ENCODE peak calls at places on chromosome 20, in eight cellular contexts. L is GM12878, M is Panc1, W is HCT116, I is upper lobe of left lung, D is HepG2, N is GM23338, Q is K562. S is an unnamed sample.

GRCh38 chr20:22717466-22717865 is 133.1 kb upstream of the FOXA2 start:
- ATAC-seq in L (no peak), M (no peak), W (no peak), I (peak), D (no peak), N (no peak), Q (no peak), S (peak)

GRCh38 chr20:364905-365794 is 15.4 kb upstream of the TRIB3 start:
- ATAC-seq in L (no peak), M (peak), W (peak), I (no peak), D (no peak), N (no peak), Q (peak), S (no peak)

GRCh38 chr20:31956556-31957220 is 4.8 kb upstream of the PDRG1 start:
- ATAC-seq in L (no peak), M (no peak), W (no peak), I (no peak), D (no peak), N (no peak), Q (no peak), S (no peak)

GRCh38 chr20:39913274-39913673 is 775.8 kb downstream of the MAFB start:
- ATAC-seq in L (no peak), M (no peak), W (no peak), I (no peak), D (no peak), N (no peak), Q (no peak), S (no peak)

GRCh38 chr20:35279040-35279439 is 1.1 kb upstream of the MMP24OS start:
- ATAC-seq in L (no peak), M (no peak), W (no peak), I (no peak), D (no peak), N (no peak), Q (no peak), S (no peak)

GRCh38 chr20:58775371-58775770 is 75.3 kb downstream of the GNAS-AS1 start:
- ATAC-seq in L (no peak), M (no peak), W (no peak), I (no peak), D (no peak), N (no peak), Q (no peak), S (no peak)

GRCh38 chr20:41436679-41437078 is 70.1 kb upstream of the EMILIN3 start:
- ATAC-seq in L (no peak), M (no peak), W (no peak), I (no peak), D (no peak), N (no peak), Q (no peak), S (no peak)

GRCh38 chr20:35662541-35662940 is 2.2 kb downstream of the CPNE1 start:
- ATAC-seq in L (no peak), M (no peak), W (no peak), I (no peak), D (no peak), N (no peak), Q (no peak), S (no peak)

GRCh38 chr20:59428441-59429205 is 128.2 kb downstream of the EDN3 start:
- ATAC-seq in L (peak), M (no peak), W (peak), I (no peak), D (peak), N (peak), Q (no peak), S (no peak)

GRCh38 chr20:41201760-41202159 is 64.4 kb downstream of the PLCG1 start:
- ATAC-seq in L (no peak), M (no peak), W (no peak), I (peak), D (no peak), N (no peak), Q (no peak), S (no peak)

GRCh38 chr20:17882065-17882833 is 86.3 kb downstream of the SNX5 start:
- ATAC-seq in L (no peak), M (peak), W (no peak), I (no peak), D (peak), N (peak), Q (no peak), S (no peak)

GRCh38 chr20:59571591-59572314 is 32.6 kb upstream of the PHACTR3 start:
- ATAC-seq in L (peak), M (peak), W (peak), I (peak), D (peak), N (peak), Q (peak), S (peak)

GRCh38 chr20:3990741-3991140 is 24.6 kb downstream of the RNF24 start:
- ATAC-seq in L (no peak), M (no peak), W (no peak), I (no peak), D (no peak), N (no peak), Q (no peak), S (no peak)

GRCh38 chr20:19015890-19016465 is 196.5 kb upstream of the SLC24A3 start:
- ATAC-seq in L (no peak), M (no peak), W (no peak), I (no peak), D (no peak), N (no peak), Q (no peak), S (no peak)

GRCh38 chr20:18727032-18727508 is 86.5 kb upstream of the SCP2D1 start:
- ATAC-seq in L (no peak), M (no peak), W (no peak), I (no peak), D (peak), N (no peak), Q (no peak), S (no peak)

GRCh38 chr20:60870040-60870439 is 382.0 kb upstream of the CDH4 start:
- ATAC-seq in L (no peak), M (no peak), W (no peak), I (no peak), D (no peak), N (no peak), Q (no peak), S (no peak)

GRCh38 chr20:59258103-59258705 is 42.2 kb upstream of the EDN3 start:
- ATAC-seq in L (no peak), M (no peak), W (no peak), I (no peak), D (no peak), N (no peak), Q (no peak), S (no peak)

GRCh38 chr20:25276533-25277050 is 28.7 kb downstream of the PYGB start:
- ATAC-seq in L (no peak), M (no peak), W (no peak), I (no peak), D (peak), N (no peak), Q (no peak), S (no peak)

GRCh38 chr20:1783245-1783644 is 112.0 kb upstream of the SIRPA start:
- ATAC-seq in L (peak), M (no peak), W (no peak), I (no peak), D (no peak), N (no peak), Q (no peak), S (no peak)

GRCh38 chr20:23145281-23145700 is 59.2 kb upstream of the CD93 start:
- ATAC-seq in L (no peak), M (no peak), W (no peak), I (no peak), D (no peak), N (no peak), Q (no peak), S (peak)

GRCh38 chr20:58839474-58839874 is 11.2 kb downstream of the GNAS-AS1 start:
- ATAC-seq in L (peak), M (peak), W (peak), I (peak), D (peak), N (peak), Q (peak), S (peak)

GRCh38 chr20:25220810-25221591 is 25.5 kb downstream of the ENTPD6 start:
- ATAC-seq in L (no peak), M (no peak), W (no peak), I (no peak), D (no peak), N (no peak), Q (no peak), S (no peak)

GRCh38 chr20:32028647-32029372 is 18.6 kb downstream of the CCM2L start:
- ATAC-seq in L (no peak), M (no peak), W (no peak), I (no peak), D (peak), N (peak), Q (peak), S (no peak)

GRCh38 chr20:10580700-10581099 is 93.1 kb downstream of the JAG1 start:
- ATAC-seq in L (no peak), M (no peak), W (no peak), I (no peak), D (no peak), N (no peak), Q (no peak), S (no peak)

GRCh38 chr20:21725892-21726291 is 20.4 kb downstream of the PAX1 start:
- ATAC-seq in L (no peak), M (no peak), W (no peak), I (peak), D (no peak), N (peak), Q (no peak), S (no peak)

GRCh38 chr20:37315293-37316110 is 26.0 kb downstream of the MANBAL start:
- ATAC-seq in L (peak), M (no peak), W (no peak), I (peak), D (no peak), N (peak), Q (no peak), S (peak)

GRCh38 chr20:31977080-31977479 is 9.1 kb downstream of the XKR7 start:
- ATAC-seq in L (no peak), M (no peak), W (no peak), I (no peak), D (no peak), N (no peak), Q (no peak), S (no peak)

GRCh38 chr20:29325304-29325640 is 1932.2 kb upstream of the DEFB115 start:
- ATAC-seq in L (no peak), M (no peak), W (no peak), I (peak), D (no peak), N (no peak), Q (no peak), S (no peak)

GRCh38 chr20:5864873-5865582 is 85.3 kb downstream of the TRMT6 start:
- ATAC-seq in L (no peak), M (no peak), W (no peak), I (no peak), D (no peak), N (no peak), Q (no peak), S (no peak)

GRCh38 chr20:17515053-17515452 is 16.1 kb downstream of the BFSP1 start:
- ATAC-seq in L (no peak), M (no peak), W (no peak), I (no peak), D (peak), N (no peak), Q (no peak), S (no peak)

GRCh38 chr20:38453941-38454340 is 18.7 kb upstream of the RALGAPB start:
- ATAC-seq in L (peak), M (no peak), W (no peak), I (no peak), D (no peak), N (no peak), Q (no peak), S (no peak)

GRCh38 chr20:31740208-31740607 is 1.1 kb downstream of the TPX2 start:
- ATAC-seq in L (peak), M (no peak), W (no peak), I (no peak), D (no peak), N (no peak), Q (peak), S (no peak)

GRCh38 chr20:33859157-33859695 is 48.1 kb downstream of the CHMP4B start:
- ATAC-seq in L (peak), M (peak), W (no peak), I (no peak), D (peak), N (no peak), Q (no peak), S (no peak)

GRCh38 chr20:5718896-5719595 is 31.2 kb upstream of the SHLD1 start:
- ATAC-seq in L (no peak), M (no peak), W (no peak), I (no peak), D (no peak), N (no peak), Q (no peak), S (no peak)

DNA sequence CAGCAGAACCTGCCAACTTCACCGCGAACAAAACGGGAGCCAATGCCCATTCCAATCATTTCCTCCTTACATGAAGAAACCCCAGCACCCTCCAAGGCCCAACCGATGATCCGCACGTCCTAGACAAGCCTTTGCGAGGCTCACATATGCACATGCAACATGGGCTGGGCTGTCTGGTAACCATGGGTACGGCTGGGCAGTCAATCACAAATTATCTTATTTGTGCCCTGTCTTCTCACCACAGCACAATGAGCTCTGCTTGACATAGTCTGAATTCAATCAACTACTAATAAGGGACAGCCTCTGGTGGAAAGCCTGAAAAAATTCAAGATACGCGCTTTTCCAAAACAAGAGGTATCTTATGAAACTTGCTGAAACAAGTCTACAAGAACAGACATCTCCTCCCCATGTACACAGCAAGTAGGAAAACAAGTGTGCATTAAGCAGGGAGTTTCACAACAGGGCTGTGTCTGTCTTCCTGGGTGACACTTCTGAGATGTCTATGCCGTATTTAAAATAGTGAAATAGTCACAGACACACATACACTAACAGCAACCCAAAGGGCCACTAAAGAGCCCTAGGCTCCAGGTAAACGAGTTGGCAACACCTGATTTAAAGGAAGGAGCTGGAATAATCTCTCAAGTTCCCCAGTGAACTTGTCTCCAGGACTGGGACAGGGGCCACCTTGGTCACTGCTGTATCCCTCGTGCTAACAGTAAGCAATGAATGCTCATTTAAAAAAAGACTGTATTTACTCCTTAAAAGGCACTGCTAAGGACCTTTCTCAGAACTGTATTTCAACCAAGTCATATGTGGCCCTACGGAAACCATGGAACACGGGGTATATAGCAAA is 1.5 kb downstream of the DIDO1 start:
- ATAC-seq in L (no peak), M (no peak), W (no peak), I (no peak), D (peak), N (no peak), Q (peak), S (no peak)
- TF ChIP-seq POLR2AphosphoS5 in L (no peak), M (no peak), W (no peak), I (no peak), D (no peak), N (no peak), Q (no peak), S (no peak)

GRCh38 chr20:9241232-9241692 is 172.4 kb downstream of the PLCB4 start:
- ATAC-seq in L (no peak), M (no peak), W (peak), I (no peak), D (no peak), N (no peak), Q (no peak), S (no peak)

GRCh38 chr20:9241721-9242427 is 173.0 kb downstream of the PLCB4 start:
- ATAC-seq in L (no peak), M (no peak), W (peak), I (no peak), D (no peak), N (no peak), Q (no peak), S (no peak)

GRCh38 chr20:9235518-9235917 is 166.6 kb downstream of the PLCB4 start:
- ATAC-seq in L (no peak), M (no peak), W (no peak), I (no peak), D (no peak), N (no peak), Q (no peak), S (no peak)

GRCh38 chr20:9236408-9236912 is 167.6 kb downstream of the PLCB4 start:
- ATAC-seq in L (no peak), M (no peak), W (no peak), I (no peak), D (no peak), N (no peak), Q (no peak), S (no peak)
- TF ChIP-seq POLR2AphosphoS5 in L (no peak), M (no peak), W (no peak), I (no peak), D (no peak), N (no peak), Q (no peak), S (no peak)

DNA sequence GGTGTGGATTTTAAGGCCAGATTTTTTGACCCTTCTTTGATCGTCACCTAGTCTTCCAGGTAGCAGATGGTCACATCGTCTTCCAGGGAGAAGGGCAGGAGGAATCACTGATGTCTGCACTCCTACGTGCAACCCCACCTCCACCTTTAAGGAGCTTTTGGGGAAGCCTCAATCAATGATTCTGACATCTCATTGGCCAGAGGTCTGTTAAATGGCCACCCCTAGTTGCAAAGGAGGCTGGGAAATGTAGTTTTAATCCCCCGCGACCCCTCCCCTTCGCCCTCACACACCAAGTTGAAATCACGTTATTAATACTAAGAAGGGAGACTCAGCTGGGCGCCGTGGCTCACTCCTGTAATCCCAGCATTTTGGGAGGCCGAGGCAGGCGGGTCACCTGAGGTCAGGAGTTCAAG is 151.4 kb downstream of the BCAS1 start:
- ATAC-seq in L (no peak), M (no peak), W (peak), I (no peak), D (no peak), N (peak), Q (peak), S (no peak)
- TF ChIP-seq POLR2AphosphoS5 in L (no peak), M (no peak), W (no peak), I (no peak), D (no peak), N (peak), Q (no peak), S (no peak)

DNA sequence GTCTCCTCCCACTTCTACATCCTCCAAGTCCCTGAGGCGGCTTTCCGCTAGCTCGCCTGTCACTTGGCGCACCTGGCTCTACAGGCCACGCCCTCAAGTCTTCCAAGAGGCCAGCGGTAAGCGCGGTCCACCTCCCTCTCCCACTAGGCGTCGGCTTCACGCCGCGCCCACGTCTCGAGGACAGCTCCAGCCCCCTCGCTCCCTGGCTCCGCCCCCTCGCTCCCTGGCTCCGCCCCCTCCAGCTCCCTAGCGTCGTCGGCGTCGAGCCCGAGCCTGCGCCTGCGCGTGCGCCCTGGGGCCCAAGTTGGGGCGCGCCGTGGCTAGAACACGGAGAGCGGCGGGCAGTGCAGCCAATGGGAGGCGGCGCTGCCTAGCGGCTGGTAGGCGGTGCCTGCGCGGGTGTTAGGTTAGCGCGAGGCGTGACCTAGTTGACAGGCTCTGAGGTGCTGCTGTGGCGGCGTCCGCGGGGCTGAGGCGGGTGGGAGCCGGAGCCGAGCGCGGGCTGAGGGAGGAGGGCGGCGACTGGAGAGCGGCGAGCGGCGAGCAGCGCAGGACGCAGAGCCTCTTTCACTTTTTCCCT is at the start of gene MACROD2:
- ATAC-seq in L (no peak), M (peak), W (peak), I (peak), D (peak), N (peak), Q (no peak), S (peak)
- TF ChIP-seq POLR2AphosphoS5 in L (no peak), M (no peak), W (peak), I (peak), D (no peak), N (peak), Q (no peak), S (peak)

GRCh38 chr20:12575352-12576095 is 433.2 kb upstream of the SPTLC3 start:
- ATAC-seq in L (no peak), M (no peak), W (no peak), I (peak), D (no peak), N (no peak), Q (no peak), S (peak)
- TF ChIP-seq POLR2AphosphoS5 in L (no peak), M (no peak), W (no peak), I (peak), D (no peak), N (no peak), Q (no peak), S (peak)

GRCh38 chr20:48284837-48285236 is 499.6 kb upstream of the SULF2 start:
- ATAC-seq in L (no peak), M (no peak), W (no peak), I (no peak), D (no peak), N (no peak), Q (no peak), S (no peak)

GRCh38 chr20:48282591-48283228 is 497.4 kb upstream of the SULF2 start:
- ATAC-seq in L (no peak), M (no peak), W (peak), I (no peak), D (no peak), N (no peak), Q (peak), S (no peak)

GRCh38 chr20:48285656-48286055 is 500.4 kb upstream of the SULF2 start:
- ATAC-seq in L (no peak), M (no peak), W (no peak), I (no peak), D (no peak), N (no peak), Q (no peak), S (no peak)

GRCh38 chr20:48286571-48287551 is 501.6 kb upstream of the SULF2 start:
- ATAC-seq in L (no peak), M (no peak), W (no peak), I (no peak), D (peak), N (no peak), Q (no peak), S (peak)

DNA sequence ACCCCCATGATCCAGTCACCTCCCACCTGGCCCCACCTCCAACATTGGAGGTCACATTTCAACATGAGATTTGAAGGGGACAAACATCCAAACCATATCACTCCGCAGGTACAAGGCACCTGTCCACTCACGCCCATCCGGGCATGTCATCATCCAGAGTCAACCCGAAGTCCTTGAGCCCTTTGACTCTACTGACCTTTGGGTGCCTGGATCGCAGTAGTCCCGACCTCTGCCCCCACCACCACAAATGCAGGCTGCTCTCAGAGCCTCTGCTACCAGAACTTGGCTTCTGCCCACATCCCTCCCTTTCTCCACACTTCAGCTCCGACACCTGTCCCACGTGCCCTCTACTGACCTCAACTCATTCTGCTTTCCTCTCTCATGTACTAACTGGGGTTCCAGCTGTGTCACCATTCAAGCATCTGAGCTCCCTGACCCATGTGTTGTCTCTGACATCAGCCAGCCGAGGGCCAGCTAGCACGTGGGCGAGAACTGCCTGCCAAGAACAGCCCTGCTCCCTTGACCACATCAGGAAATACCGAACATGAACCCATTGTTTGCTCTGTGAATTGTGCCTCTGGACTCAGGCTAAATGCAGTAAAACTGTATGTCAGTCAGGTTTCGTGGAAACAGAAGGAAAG is 498.3 kb upstream of the SULF2 start:
- ATAC-seq in L (no peak), M (no peak), W (no peak), I (no peak), D (peak), N (no peak), Q (no peak), S (peak)
- TF ChIP-seq POLR2AphosphoS5 in L (no peak), M (no peak), W (no peak), I (peak), D (no peak), N (no peak), Q (no peak), S (peak)

S was measured in gastroesophageal sphincter.